ENCODE peak calls at places on chromosomes 7 and 10, in nine cellular contexts. N, G, L, F, R, K, M, C and W are unnamed samples.

GRCh38 chr7:94228678-94229077 is 166.0 kb upstream of the COL1A2 start:
- DNase-seq in N (no peak), G (no peak), L (no peak), F (no peak), R (no peak), K (no peak), M (no peak), C (no peak), W (no peak)

GRCh38 chr7:114944742-114945625 is 23.1 kb downstream of the MDFIC start:
- DNase-seq in N (peak), G (peak), L (no peak), F (no peak), R (peak), K (no peak), M (no peak), C (no peak), W (no peak)

GRCh38 chr7:105876964-105877601 is 684 bp upstream of the ATXN7L1 start:
- DNase-seq in N (peak), G (peak), L (peak), F (peak), R (peak), K (peak), M (no peak), C (no peak), W (no peak)

GRCh38 chr10:101493782-101494281 is 94.2 kb downstream of the POLL start:
- DNase-seq in N (no peak), G (no peak), L (no peak), F (no peak), R (no peak), K (no peak), M (no peak), C (no peak), W (no peak)

GRCh38 chr7:14286036-14286435 is 296.6 kb upstream of the ETV1 start:
- DNase-seq in N (no peak), G (no peak), L (no peak), F (no peak), R (no peak), K (no peak), M (no peak), C (no peak), W (no peak)

GRCh38 chr10:43259248-43259980 is 7.5 kb downstream of the RASGEF1A start:
- DNase-seq in N (peak), G (no peak), L (no peak), F (no peak), R (peak), K (no peak), M (no peak), C (no peak), W (no peak)

GRCh38 chr10:3806603-3807002 is 21.6 kb upstream of the KLF6 start:
- DNase-seq in N (peak), G (peak), L (peak), F (peak), R (no peak), K (no peak), M (peak), C (no peak), W (no peak)

GRCh38 chr10:119136084-119136483 is 29.4 kb downstream of the SFXN4 start:
- DNase-seq in N (no peak), G (no peak), L (no peak), F (no peak), R (no peak), K (no peak), M (no peak), C (no peak), W (no peak)

GRCh38 chr10:13816195-13816926 is 229.6 kb downstream of the PRPF18 start:
- DNase-seq in N (peak), G (peak), L (no peak), F (peak), R (no peak), K (no peak), M (peak), C (peak), W (no peak)

GRCh38 chr10:114632869-114633715 is 25.0 kb downstream of the ABLIM1 start:
- DNase-seq in N (peak), G (peak), L (peak), F (peak), R (no peak), K (peak), M (peak), C (no peak), W (no peak)